ENCODE peak calls at places on chromosomes 5 and 9, in four cellular contexts. I, E, L and V are unnamed samples.

GRCh38 chr5:149268928-149269557 is 2.6 kb upstream of the AFAP1L1 start:
- DNase-seq in I (no peak), E (peak), L (no peak), V (no peak)

GRCh38 chr5:148791696-148792095 is 34.7 kb upstream of the ADRB2 start:
- DNase-seq in I (no peak), E (no peak), L (no peak), V (no peak)

GRCh38 chr5:139611703-139612584 is 36.2 kb upstream of the CXXC5 start:
- DNase-seq in I (no peak), E (no peak), L (no peak), V (no peak)

GRCh38 chr5:132506094-132506692 is 15.6 kb upstream of the IRF1 start:
- DNase-seq in I (no peak), E (peak), L (no peak), V (no peak)

GRCh38 chr9:126164796-126165525 is 161.7 kb upstream of the MVB12B start:
- DNase-seq in I (no peak), E (no peak), L (peak), V (no peak)

GRCh38 chr5:180127682-180128670 is 56.4 kb upstream of the RNF130 start:
- DNase-seq in I (no peak), E (no peak), L (peak), V (no peak)

GRCh38 chr9:5511935-5512580 is 1.7 kb downstream of the PDCD1LG2 start:
- DNase-seq in I (no peak), E (peak), L (no peak), V (no peak)

GRCh38 chr5:26388946-26389345 is 649.4 kb downstream of the CDH9 start:
- DNase-seq in I (no peak), E (no peak), L (no peak), V (no peak)

GRCh38 chr5:91207248-91207647 is 175.9 kb downstream of the ARRDC3 start:
- DNase-seq in I (no peak), E (peak), L (no peak), V (no peak)

GRCh38 chr9:29006603-29007002 is 1433.3 kb upstream of the C9orf72 start:
- DNase-seq in I (no peak), E (no peak), L (no peak), V (no peak)

GRCh38 chr5:82164957-82165698 is 113.0 kb downstream of the RPS23 start:
- DNase-seq in I (peak), E (peak), L (no peak), V (peak)

GRCh38 chr9:91395106-91395552 is 28.5 kb downstream of the NFIL3 start:
- DNase-seq in I (no peak), E (peak), L (no peak), V (no peak)

GRCh38 chr9:109972026-109973005 is 192.3 kb downstream of the PALM2AKAP2 start:
- DNase-seq in I (no peak), E (no peak), L (no peak), V (no peak)

GRCh38 chr5:82540301-82540700 is 262.1 kb upstream of the RPS23 start:
- DNase-seq in I (no peak), E (no peak), L (no peak), V (no peak)

GRCh38 chr9:96417051-96417586 is 1.1 kb downstream of the ZNF367 start:
- DNase-seq in I (peak), E (peak), L (peak), V (peak)

GRCh38 chr9:89435315-89435823 is 62.5 kb downstream of the SEMA4D start:
- DNase-seq in I (peak), E (no peak), L (peak), V (no peak)

GRCh38 chr5:80219381-80219780 is 36.5 kb downstream of the SERINC5 start:
- DNase-seq in I (peak), E (no peak), L (no peak), V (no peak)

GRCh38 chr5:78661691-78662090 is 13.1 kb upstream of the LHFPL2 start:
- DNase-seq in I (no peak), E (no peak), L (no peak), V (no peak)

GRCh38 chr5:171764265-171764664 is 21.4 kb upstream of the SMIM23 start:
- DNase-seq in I (no peak), E (no peak), L (no peak), V (no peak)

GRCh38 chr5:122390107-122390506 is 78.1 kb downstream of the SNCAIP start:
- DNase-seq in I (no peak), E (no peak), L (no peak), V (no peak)

GRCh38 chr9:114156658-114157421 is 1.5 kb downstream of the COL27A1 start:
- DNase-seq in I (peak), E (peak), L (peak), V (peak)

GRCh38 chr5:178483620-178484019 is 106.6 kb downstream of the COL23A1 start:
- DNase-seq in I (no peak), E (no peak), L (no peak), V (no peak)

GRCh38 chr5:51033215-51033614 is 350.0 kb upstream of the ISL1 start:
- DNase-seq in I (peak), E (no peak), L (no peak), V (no peak)

GRCh38 chr9:126719677-126720435 is 85.0 kb upstream of the ZBTB43 start:
- DNase-seq in I (peak), E (peak), L (peak), V (no peak)

GRCh38 chr5:128579111-128579510 is 41.1 kb upstream of the FBN2 start:
- DNase-seq in I (no peak), E (peak), L (no peak), V (no peak)

GRCh38 chr9:88400021-88400420 is 11.8 kb downstream of the SPIN1 start:
- DNase-seq in I (no peak), E (peak), L (no peak), V (no peak)

GRCh38 chr5:4551034-4551433 is 589.1 kb upstream of the ADAMTS16 start:
- DNase-seq in I (no peak), E (no peak), L (no peak), V (no peak)

GRCh38 chr5:112635276-112635675 is 102.4 kb upstream of the APC start:
- DNase-seq in I (no peak), E (no peak), L (no peak), V (no peak)

GRCh38 chr5:161094411-161094810 is 242.4 kb upstream of the ATP10B start:
- DNase-seq in I (no peak), E (peak), L (no peak), V (no peak)

GRCh38 chr5:102511666-102512065 is 12.9 kb upstream of the SLCO6A1 start:
- DNase-seq in I (peak), E (peak), L (no peak), V (no peak)

GRCh38 chr9:23153058-23153457 is 673.0 kb downstream of the ELAVL2 start:
- DNase-seq in I (no peak), E (no peak), L (no peak), V (no peak)

GRCh38 chr5:149426931-149427330 is 47.8 kb upstream of the IL17B start:
- DNase-seq in I (no peak), E (peak), L (no peak), V (no peak)

GRCh38 chr5:16066810-16067209 is 112.8 kb downstream of the MARCHF11 start:
- DNase-seq in I (no peak), E (no peak), L (no peak), V (no peak)

GRCh38 chr9:137294091-137294683 is 7.9 kb downstream of the NRARP start:
- DNase-seq in I (peak), E (peak), L (no peak), V (no peak)

GRCh38 chr9:94980947-94981632 is 254.6 kb downstream of the AOPEP start:
- DNase-seq in I (no peak), E (no peak), L (no peak), V (no peak)

GRCh38 chr9:86175223-86175622 is 75.9 kb upstream of the GOLM1 start:
- DNase-seq in I (no peak), E (no peak), L (no peak), V (no peak)

GRCh38 chr5:32047056-32047455 is 127.1 kb downstream of the GOLPH3 start:
- DNase-seq in I (no peak), E (peak), L (no peak), V (no peak)

GRCh38 chr5:38837416-38837815 is 8.4 kb upstream of the OSMR start:
- DNase-seq in I (no peak), E (peak), L (no peak), V (no peak)

GRCh38 chr5:72556351-72557146 is 49.3 kb upstream of the ZNF366 start:
- DNase-seq in I (peak), E (peak), L (peak), V (peak)

GRCh38 chr5:139141841-139142240 is 56.3 kb downstream of the SIL1 start:
- DNase-seq in I (peak), E (peak), L (no peak), V (peak)

GRCh38 chr9:130766904-130767262 is 68.2 kb upstream of the ABL1 start:
- DNase-seq in I (no peak), E (no peak), L (no peak), V (no peak)

GRCh38 chr9:130768265-130768664 is 66.8 kb upstream of the ABL1 start:
- DNase-seq in I (no peak), E (peak), L (no peak), V (no peak)

GRCh38 chr9:130766031-130766903 is 68.8 kb upstream of the ABL1 start:
- DNase-seq in I (no peak), E (no peak), L (no peak), V (no peak)

GRCh38 chr9:130763585-130764200 is 70.1 kb downstream of the EXOSC2 start:
- DNase-seq in I (no peak), E (no peak), L (no peak), V (no peak)

GRCh38 chr9:130765135-130766030 is 69.7 kb upstream of the ABL1 start:
- DNase-seq in I (no peak), E (peak), L (no peak), V (no peak)
- H3K4me3 ChIP-seq in I (no peak), E (no peak), L (no peak), V (no peak)

DNA sequence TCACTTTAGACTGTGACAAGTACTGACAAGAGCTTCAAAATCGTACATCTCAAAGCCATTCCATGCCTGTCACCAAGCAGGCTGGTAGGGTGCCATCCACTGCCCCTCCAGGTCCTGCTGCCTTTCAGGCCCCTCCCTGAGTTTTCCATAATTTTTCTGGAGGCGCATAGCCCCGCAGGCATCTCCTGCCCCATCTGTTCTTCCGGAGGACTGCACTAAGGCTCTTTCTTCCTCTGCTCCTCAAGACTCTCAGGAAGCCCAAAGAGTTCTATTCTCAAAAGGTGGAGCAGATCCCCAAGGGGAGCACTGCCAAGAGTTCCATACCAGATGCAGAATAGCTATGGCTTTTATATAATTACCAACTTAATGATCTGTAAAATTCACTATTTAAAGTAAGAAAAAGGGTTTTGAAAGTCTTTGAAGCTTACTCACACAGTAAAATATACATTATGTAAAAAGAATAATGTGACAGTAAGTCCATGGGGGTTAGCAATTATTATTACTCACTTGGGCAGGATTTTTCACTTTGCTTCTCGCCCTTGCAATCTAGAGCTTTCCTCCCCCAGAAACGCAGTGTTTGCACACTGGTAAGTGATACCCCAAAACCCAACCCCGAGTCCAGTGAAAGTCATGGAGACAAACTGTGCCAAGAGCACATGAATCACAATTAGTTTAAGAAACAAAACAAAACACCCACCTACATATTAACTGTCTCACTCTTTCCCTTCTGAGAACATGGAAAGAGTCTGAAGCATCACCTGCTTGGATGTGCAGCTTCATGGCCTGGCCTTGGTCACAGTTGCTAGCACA is 114.1 kb upstream of the DAPK1 start:
- DNase-seq in I (no peak), E (peak), L (no peak), V (no peak)
- H3K4me3 ChIP-seq in I (no peak), E (no peak), L (no peak), V (no peak)

DNA sequence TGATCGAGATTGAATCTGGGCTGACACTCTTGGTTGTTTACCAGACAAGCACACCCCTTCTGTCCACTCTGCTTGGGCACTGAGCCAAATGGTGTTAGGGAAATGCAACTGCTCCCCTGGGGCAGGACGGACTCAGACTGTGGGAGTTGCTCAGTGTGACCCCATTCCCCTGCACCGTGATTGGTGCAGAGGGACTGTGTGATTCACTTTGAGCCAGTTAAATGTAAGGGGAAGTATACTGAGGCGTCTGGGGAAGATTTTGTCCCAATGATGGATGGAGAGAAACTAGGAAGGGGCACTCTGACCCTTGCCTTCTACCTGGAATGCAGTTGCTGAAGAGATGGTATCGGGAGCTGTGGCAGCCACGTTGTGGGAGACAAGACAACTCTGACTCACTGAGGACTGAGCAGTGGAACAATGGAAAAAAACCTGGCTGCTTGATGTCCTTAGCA is 196.0 kb upstream of the ANKRD55 start:
- DNase-seq in I (peak), E (peak), L (peak), V (no peak)
- H3K4me3 ChIP-seq in I (no peak), E (no peak), L (no peak), V (no peak)

GRCh38 chr9:133370680-133371079 is 5.2 kb downstream of the SURF4 start:
- DNase-seq in I (peak), E (no peak), L (no peak), V (no peak)
- H3K4me3 ChIP-seq in I (no peak), E (no peak), L (no peak), V (no peak)

DNA sequence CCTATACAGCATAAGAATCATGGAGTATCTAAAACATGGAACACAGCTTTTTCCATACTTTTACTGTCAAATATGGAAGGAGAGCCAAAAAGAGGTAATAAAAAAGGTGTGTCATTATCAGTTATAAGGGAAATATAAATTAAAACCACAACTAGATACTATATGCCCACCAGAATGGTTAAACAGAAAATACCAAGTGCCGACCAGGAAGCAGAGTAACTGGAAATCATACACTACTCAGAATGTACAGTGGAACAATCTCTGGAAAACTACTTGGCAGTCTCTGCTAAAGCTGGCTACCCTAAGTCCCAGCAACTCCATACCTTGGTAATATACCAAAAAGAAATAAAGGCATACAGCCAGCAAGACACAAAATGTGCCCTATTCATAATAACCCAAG is 2.4 kb downstream of the PAIP1 start:
- DNase-seq in I (no peak), E (no peak), L (no peak), V (no peak)
- H3K4me3 ChIP-seq in I (no peak), E (no peak), L (no peak), V (no peak)